ENCODE peak calls at places on chromosomes 7 and 10, in five cellular contexts. P is posterior vena cava; Q is CD4-positive, alpha-beta T cell; W is SHP77 treated with DMSO at 0.1 percent for 48 hours; X is activated CD8-positive, alpha-beta memory T cell treated with anti-CD3 and anti-CD28 coated beads for 1 hour. C is an unnamed sample.

GRCh38 chr7:44201813-44202212 is 1.0 kb downstream of the YKT6 start:
- DNase-seq in X (no peak), W (no peak), Q (no peak), P (peak; percentile 4), C (no peak)

GRCh38 chr10:78552261-78552811 is 516.4 kb upstream of the ZMIZ1 start:
- DNase-seq in X (no peak), P (peak; percentile 87), Q (no peak), W (no peak), C (no peak)

GRCh38 chr10:3077506-3077905 is 10.2 kb downstream of the PFKP start:
- DNase-seq in P (no peak), W (no peak), Q (no peak), X (no peak), C (no peak)

GRCh38 chr10:28459453-28460144 is 73.3 kb upstream of the WAC start:
- DNase-seq in X (no peak), P (no peak), W (no peak), Q (no peak), C (no peak)

GRCh38 chr7:115676080-115676479 is 354.5 kb downstream of the TFEC start:
- DNase-seq in W (peak; percentile 86), X (no peak), Q (no peak), P (no peak), C (no peak)

GRCh38 chr10:51926336-51926735 is 226.9 kb upstream of the CSTF2T start:
- DNase-seq in X (no peak), Q (no peak), P (no peak), W (no peak), C (no peak)

GRCh38 chr7:70647801-70648491 is 484.0 kb upstream of the GALNT17 start:
- DNase-seq in W (no peak), Q (peak; percentile 42), X (peak; percentile 77), P (no peak), C (no peak)

GRCh38 chr10:99365761-99366160 is 36.6 kb downstream of the CNNM1 start:
- DNase-seq in P (no peak), Q (no peak), X (no peak), W (no peak), C (no peak)

GRCh38 chr7:55409474-55410225 is 44.5 kb downstream of the LANCL2 start:
- DNase-seq in W (peak; percentile 25), X (no peak), P (no peak), Q (no peak), C (no peak)

GRCh38 chr7:158617737-158618128 is 30.1 kb upstream of the PTPRN2 start:
- DNase-seq in Q (no peak), X (no peak), P (no peak), W (no peak), C (no peak)

GRCh38 chr10:3523309-3524050 is 261.5 kb downstream of the KLF6 start:
- DNase-seq in W (no peak), P (no peak), X (no peak), Q (no peak), C (no peak)

GRCh38 chr10:26138613-26139012 is 78.0 kb upstream of the GAD2 start:
- DNase-seq in Q (no peak), X (no peak), W (no peak), P (no peak), C (no peak)

GRCh38 chr10:70564901-70565351 is 37.6 kb downstream of the PRF1 start:
- DNase-seq in X (no peak), W (no peak), P (no peak), Q (no peak), C (no peak)

GRCh38 chr10:96339956-96340904 is 18.6 kb downstream of the OPALIN start:
- DNase-seq in X (peak; percentile 1), Q (peak; percentile 35), P (no peak), W (peak; percentile 29), C (no peak)

GRCh38 chr10:129756912-129757861 is 206.9 kb downstream of the EBF3 start:
- DNase-seq in W (no peak), P (peak; percentile 18), X (no peak), Q (no peak), C (no peak)

GRCh38 chr10:6716521-6716920 is 136.4 kb upstream of the PRKCQ start:
- DNase-seq in Q (no peak), W (no peak), P (no peak), X (no peak), C (no peak)

GRCh38 chr10:71286521-71287294 is 32.4 kb upstream of the SLC29A3 start:
- DNase-seq in X (no peak), P (no peak), W (no peak), Q (no peak), C (no peak)

GRCh38 chr10:80714566-80714965 is 176.9 kb downstream of the SH2D4B start:
- DNase-seq in P (no peak), X (no peak), Q (no peak), W (no peak), C (no peak)

GRCh38 chr10:60735244-60735643 is 43.0 kb upstream of the CDK1 start:
- DNase-seq in W (no peak), Q (no peak), X (no peak), P (no peak), C (no peak)

GRCh38 chr10:86522385-86522855 is 828 bp upstream of the WAPL start:
- DNase-seq in W (no peak), X (no peak), Q (no peak), P (no peak), C (no peak)

GRCh38 chr7:133040617-133041016 is 41.3 kb downstream of the CHCHD3 start:
- DNase-seq in P (no peak), W (no peak), Q (no peak), X (no peak), C (no peak)

GRCh38 chr7:87567052-87567451 is 33.6 kb downstream of the ABCB1 start:
- DNase-seq in Q (no peak), X (no peak), W (no peak), P (no peak), C (no peak)

GRCh38 chr10:99374972-99375371 is 45.8 kb downstream of the CNNM1 start:
- DNase-seq in W (no peak), X (no peak), Q (no peak), P (no peak), C (no peak)

C was measured in cortex of kidney.